ENCODE peak calls at places on chromosome 11, in four cellular contexts. One of them, this sample, is unnamed.

GRCh38 chr11:120217941-120218694 is 7.3 kb downstream of the OAF start:
- DNase-seq in KBM-7: no peak
- DNase-seq in CD8-positive, alpha-beta T cell: no peak
- DNase-seq in stimulated activated CD8-positive, alpha-beta memory T cell treated with anti-CD3 and anti-CD28 coated beads, Interleukin-7, amount 100 ng/mL, for 1 hour: no peak
- DNase-seq in this sample: no peak

GRCh38 chr11:134055029-134055428 is 13.8 kb upstream of the JAM3 start:
- DNase-seq in KBM-7: no peak
- DNase-seq in CD8-positive, alpha-beta T cell: no peak
- DNase-seq in stimulated activated CD8-positive, alpha-beta memory T cell treated with anti-CD3 and anti-CD28 coated beads, Interleukin-7, amount 100 ng/mL, for 1 hour: no peak
- DNase-seq in this sample: no peak

GRCh38 chr11:73398721-73399120 is 22.5 kb downstream of the RELT start:
- DNase-seq in KBM-7: no peak
- DNase-seq in CD8-positive, alpha-beta T cell: no peak
- DNase-seq in stimulated activated CD8-positive, alpha-beta memory T cell treated with anti-CD3 and anti-CD28 coated beads, Interleukin-7, amount 100 ng/mL, for 1 hour: no peak
- DNase-seq in this sample: no peak

GRCh38 chr11:128928400-128928799 is 14.3 kb downstream of the TP53AIP1 start:
- DNase-seq in KBM-7: no peak
- DNase-seq in CD8-positive, alpha-beta T cell: no peak
- DNase-seq in stimulated activated CD8-positive, alpha-beta memory T cell treated with anti-CD3 and anti-CD28 coated beads, Interleukin-7, amount 100 ng/mL, for 1 hour: no peak
- DNase-seq in this sample: no peak

GRCh38 chr11:36041988-36042606 is 98.2 kb downstream of the LDLRAD3 start:
- DNase-seq in KBM-7: peak
- DNase-seq in CD8-positive, alpha-beta T cell: no peak
- DNase-seq in stimulated activated CD8-positive, alpha-beta memory T cell treated with anti-CD3 and anti-CD28 coated beads, Interleukin-7, amount 100 ng/mL, for 1 hour: no peak
- DNase-seq in this sample: no peak

GRCh38 chr11:125373426-125374391 is 122.4 kb downstream of the FEZ1 start:
- DNase-seq in KBM-7: no peak
- DNase-seq in CD8-positive, alpha-beta T cell: no peak
- DNase-seq in stimulated activated CD8-positive, alpha-beta memory T cell treated with anti-CD3 and anti-CD28 coated beads, Interleukin-7, amount 100 ng/mL, for 1 hour: no peak
- DNase-seq in this sample: no peak

GRCh38 chr11:83115551-83115950 is 41.4 kb upstream of the PCF11 start:
- DNase-seq in KBM-7: no peak
- DNase-seq in CD8-positive, alpha-beta T cell: no peak
- DNase-seq in stimulated activated CD8-positive, alpha-beta memory T cell treated with anti-CD3 and anti-CD28 coated beads, Interleukin-7, amount 100 ng/mL, for 1 hour: no peak
- DNase-seq in this sample: no peak

GRCh38 chr11:4482445-4482844 is at the start of gene OR52K1:
- DNase-seq in KBM-7: peak
- DNase-seq in CD8-positive, alpha-beta T cell: no peak
- DNase-seq in stimulated activated CD8-positive, alpha-beta memory T cell treated with anti-CD3 and anti-CD28 coated beads, Interleukin-7, amount 100 ng/mL, for 1 hour: no peak
- DNase-seq in this sample: no peak

GRCh38 chr11:94845622-94846021 is 77.5 kb downstream of the AMOTL1 start:
- DNase-seq in KBM-7: no peak
- DNase-seq in CD8-positive, alpha-beta T cell: no peak
- DNase-seq in stimulated activated CD8-positive, alpha-beta memory T cell treated with anti-CD3 and anti-CD28 coated beads, Interleukin-7, amount 100 ng/mL, for 1 hour: no peak
- DNase-seq in this sample: no peak

GRCh38 chr11:68584097-68584496 is 100.2 kb upstream of the GAL start:
- DNase-seq in KBM-7: peak
- DNase-seq in CD8-positive, alpha-beta T cell: peak
- DNase-seq in stimulated activated CD8-positive, alpha-beta memory T cell treated with anti-CD3 and anti-CD28 coated beads, Interleukin-7, amount 100 ng/mL, for 1 hour: peak
- DNase-seq in this sample: no peak

GRCh38 chr11:134532176-134532920 is 120.3 kb upstream of the B3GAT1 start:
- DNase-seq in KBM-7: no peak
- DNase-seq in CD8-positive, alpha-beta T cell: no peak
- DNase-seq in stimulated activated CD8-positive, alpha-beta memory T cell treated with anti-CD3 and anti-CD28 coated beads, Interleukin-7, amount 100 ng/mL, for 1 hour: no peak
- DNase-seq in this sample: no peak

GRCh38 chr11:1148752-1149180 is 9.0 kb upstream of the MUC5AC start:
- DNase-seq in KBM-7: no peak
- DNase-seq in CD8-positive, alpha-beta T cell: no peak
- DNase-seq in stimulated activated CD8-positive, alpha-beta memory T cell treated with anti-CD3 and anti-CD28 coated beads, Interleukin-7, amount 100 ng/mL, for 1 hour: no peak
- DNase-seq in this sample: no peak

GRCh38 chr11:17414317-17414737 is 25.9 kb upstream of the KCNJ11 start:
- DNase-seq in KBM-7: peak
- DNase-seq in CD8-positive, alpha-beta T cell: no peak
- DNase-seq in stimulated activated CD8-positive, alpha-beta memory T cell treated with anti-CD3 and anti-CD28 coated beads, Interleukin-7, amount 100 ng/mL, for 1 hour: no peak
- DNase-seq in this sample: no peak

GRCh38 chr11:100757636-100758035 is 70.5 kb downstream of the ARHGAP42 start:
- DNase-seq in KBM-7: no peak
- DNase-seq in CD8-positive, alpha-beta T cell: no peak
- DNase-seq in stimulated activated CD8-positive, alpha-beta memory T cell treated with anti-CD3 and anti-CD28 coated beads, Interleukin-7, amount 100 ng/mL, for 1 hour: no peak
- DNase-seq in this sample: no peak

GRCh38 chr11:120133216-120134105 is 4.5 kb downstream of the TRIM29 start:
- DNase-seq in KBM-7: no peak
- DNase-seq in CD8-positive, alpha-beta T cell: no peak
- DNase-seq in stimulated activated CD8-positive, alpha-beta memory T cell treated with anti-CD3 and anti-CD28 coated beads, Interleukin-7, amount 100 ng/mL, for 1 hour: no peak
- DNase-seq in this sample: no peak

GRCh38 chr11:87185228-87185627 is 147.5 kb downstream of the TMEM135 start:
- DNase-seq in KBM-7: no peak
- DNase-seq in CD8-positive, alpha-beta T cell: no peak
- DNase-seq in stimulated activated CD8-positive, alpha-beta memory T cell treated with anti-CD3 and anti-CD28 coated beads, Interleukin-7, amount 100 ng/mL, for 1 hour: no peak
- DNase-seq in this sample: no peak

GRCh38 chr11:123185326-123185725 is 9.7 kb downstream of the CLMP start:
- DNase-seq in KBM-7: no peak
- DNase-seq in CD8-positive, alpha-beta T cell: no peak
- DNase-seq in stimulated activated CD8-positive, alpha-beta memory T cell treated with anti-CD3 and anti-CD28 coated beads, Interleukin-7, amount 100 ng/mL, for 1 hour: no peak
- DNase-seq in this sample: no peak

GRCh38 chr11:24093410-24093809 is 403.4 kb upstream of the LUZP2 start:
- DNase-seq in KBM-7: no peak
- DNase-seq in CD8-positive, alpha-beta T cell: no peak
- DNase-seq in stimulated activated CD8-positive, alpha-beta memory T cell treated with anti-CD3 and anti-CD28 coated beads, Interleukin-7, amount 100 ng/mL, for 1 hour: no peak
- DNase-seq in this sample: no peak

GRCh38 chr11:126079640-126080205 is 17.1 kb upstream of the CDON start:
- DNase-seq in KBM-7: no peak
- DNase-seq in CD8-positive, alpha-beta T cell: no peak
- DNase-seq in stimulated activated CD8-positive, alpha-beta memory T cell treated with anti-CD3 and anti-CD28 coated beads, Interleukin-7, amount 100 ng/mL, for 1 hour: no peak
- DNase-seq in this sample: no peak

GRCh38 chr11:61071208-61071681 is 31.0 kb upstream of the CD5 start:
- DNase-seq in KBM-7: no peak
- DNase-seq in CD8-positive, alpha-beta T cell: peak
- DNase-seq in stimulated activated CD8-positive, alpha-beta memory T cell treated with anti-CD3 and anti-CD28 coated beads, Interleukin-7, amount 100 ng/mL, for 1 hour: peak
- DNase-seq in this sample: no peak

GRCh38 chr11:119359365-119360229 is 13.1 kb upstream of the MFRP start:
- DNase-seq in KBM-7: peak
- DNase-seq in CD8-positive, alpha-beta T cell: no peak
- DNase-seq in stimulated activated CD8-positive, alpha-beta memory T cell treated with anti-CD3 and anti-CD28 coated beads, Interleukin-7, amount 100 ng/mL, for 1 hour: no peak
- DNase-seq in this sample: no peak

GRCh38 chr11:111438846-111439520 is 59.9 kb upstream of the POU2AF1 start:
- DNase-seq in KBM-7: no peak
- DNase-seq in CD8-positive, alpha-beta T cell: no peak
- DNase-seq in stimulated activated CD8-positive, alpha-beta memory T cell treated with anti-CD3 and anti-CD28 coated beads, Interleukin-7, amount 100 ng/mL, for 1 hour: no peak
- DNase-seq in this sample: no peak

GRCh38 chr11:94151903-94152677 is 23.4 kb downstream of the PANX1 start:
- DNase-seq in KBM-7: no peak
- DNase-seq in CD8-positive, alpha-beta T cell: no peak
- DNase-seq in stimulated activated CD8-positive, alpha-beta memory T cell treated with anti-CD3 and anti-CD28 coated beads, Interleukin-7, amount 100 ng/mL, for 1 hour: no peak
- DNase-seq in this sample: no peak

GRCh38 chr11:26766996-26767395 is 45.1 kb upstream of the SLC5A12 start:
- DNase-seq in KBM-7: no peak
- DNase-seq in CD8-positive, alpha-beta T cell: no peak
- DNase-seq in stimulated activated CD8-positive, alpha-beta memory T cell treated with anti-CD3 and anti-CD28 coated beads, Interleukin-7, amount 100 ng/mL, for 1 hour: no peak
- DNase-seq in this sample: no peak